ENCODE peak calls at places on chromosomes 11 and 22, in four cellular contexts. Y, P, X and H are unnamed samples.

GRCh38 chr11:1936781-1937615 is 10.1 kb upstream of the MRPL23 start:
- DNase-seq in X (no peak), Y (no peak), P (no peak), H (no peak)

GRCh38 chr11:7575841-7576451 is 62.1 kb downstream of the PPFIBP2 start:
- DNase-seq in P (no peak), Y (no peak), X (no peak), H (no peak)

GRCh38 chr22:36221799-36222751 is 17.3 kb downstream of the APOL2 start:
- DNase-seq in X (peak), Y (peak), P (no peak), H (no peak)

GRCh38 chr22:47836957-47837356 is 1074.5 kb downstream of the TBC1D22A start:
- DNase-seq in Y (no peak), X (no peak), P (no peak), H (peak)

GRCh38 chr11:108975641-108976071 is 310.8 kb downstream of the DDX10 start:
- DNase-seq in X (no peak), Y (no peak), P (no peak), H (no peak)

GRCh38 chr11:10943968-10944367 is 86.1 kb upstream of the ZBED5 start:
- DNase-seq in Y (no peak), P (no peak), X (no peak), H (no peak)

GRCh38 chr11:85316967-85317366 is 310.2 kb downstream of the DLG2 start:
- DNase-seq in Y (no peak), X (no peak), P (no peak), H (no peak)

GRCh38 chr11:64759722-64760719 is at the start of gene PYGM:
- DNase-seq in Y (peak), X (peak), P (no peak), H (no peak)

GRCh38 chr22:40594924-40595323 is 41.6 kb downstream of the MRTFA start:
- DNase-seq in P (no peak), Y (no peak), X (no peak), H (no peak)

GRCh38 chr11:125514336-125515101 is 18.5 kb upstream of the FEZ1 start:
- DNase-seq in X (no peak), P (no peak), Y (no peak), H (no peak)

GRCh38 chr11:17395978-17396377 is 7.5 kb upstream of the KCNJ11 start:
- DNase-seq in Y (no peak), X (no peak), P (no peak), H (no peak)

GRCh38 chr22:48192071-48192470 is 1429.6 kb downstream of the TBC1D22A start:
- DNase-seq in P (no peak), X (no peak), Y (no peak), H (no peak)

GRCh38 chr11:122981388-122982264 is at the start of gene BSX:
- DNase-seq in P (no peak), Y (peak), X (peak), H (peak)

GRCh38 chr11:73787643-73788537 is at the start of gene MRPL48:
- DNase-seq in X (peak), P (peak), Y (peak), H (peak)
- TF ChIP-seq POLR2A in X (peak), P (no peak), Y (peak), H (peak)

DNA sequence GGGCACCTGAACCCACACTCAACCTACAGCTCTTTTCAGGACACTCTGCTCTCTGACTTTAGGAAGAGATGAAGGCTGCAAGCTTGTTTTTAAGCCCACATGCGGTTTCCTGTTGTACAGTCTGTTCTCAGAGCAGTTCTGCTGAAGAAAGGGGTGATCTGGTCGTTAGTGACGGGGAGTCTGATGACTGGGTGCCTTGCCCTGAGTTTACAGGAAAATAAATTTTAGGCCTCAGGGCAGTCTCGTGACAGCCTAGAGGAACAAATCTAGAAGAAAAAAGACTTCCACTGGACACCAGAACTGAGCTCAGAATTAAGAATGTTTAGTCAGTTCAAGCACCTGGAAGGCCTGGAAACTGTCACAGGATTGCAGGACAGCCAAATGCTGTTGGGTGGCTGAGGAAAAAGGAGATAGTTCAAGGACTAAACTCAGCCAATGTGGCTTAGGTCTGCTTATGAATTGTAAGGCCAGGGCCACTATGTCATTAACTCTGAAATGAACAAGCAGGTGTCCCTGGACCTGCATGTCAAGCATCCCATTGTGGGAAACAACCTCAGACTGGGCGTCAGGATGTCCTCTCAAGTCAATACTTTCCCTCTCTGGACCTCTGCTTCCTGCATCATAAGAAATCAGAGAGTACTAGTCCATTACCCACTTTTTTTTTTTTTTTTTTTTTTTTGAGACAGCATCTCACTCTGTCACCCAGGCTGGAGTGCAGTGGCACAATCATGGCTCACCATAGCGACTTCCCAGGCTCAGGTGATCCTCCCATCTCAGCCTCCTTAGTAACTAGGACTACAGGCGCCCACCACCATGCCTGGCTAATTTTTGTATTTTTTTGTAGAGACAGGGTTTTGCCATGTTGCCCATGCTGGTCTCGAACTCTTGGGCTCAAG is 5.7 kb downstream of the PIK3IP1 start:
- DNase-seq in P (no peak), X (no peak), Y (no peak), H (no peak)
- TF ChIP-seq POLR2A in P (no peak), X (no peak), Y (no peak), H (no peak)

DNA sequence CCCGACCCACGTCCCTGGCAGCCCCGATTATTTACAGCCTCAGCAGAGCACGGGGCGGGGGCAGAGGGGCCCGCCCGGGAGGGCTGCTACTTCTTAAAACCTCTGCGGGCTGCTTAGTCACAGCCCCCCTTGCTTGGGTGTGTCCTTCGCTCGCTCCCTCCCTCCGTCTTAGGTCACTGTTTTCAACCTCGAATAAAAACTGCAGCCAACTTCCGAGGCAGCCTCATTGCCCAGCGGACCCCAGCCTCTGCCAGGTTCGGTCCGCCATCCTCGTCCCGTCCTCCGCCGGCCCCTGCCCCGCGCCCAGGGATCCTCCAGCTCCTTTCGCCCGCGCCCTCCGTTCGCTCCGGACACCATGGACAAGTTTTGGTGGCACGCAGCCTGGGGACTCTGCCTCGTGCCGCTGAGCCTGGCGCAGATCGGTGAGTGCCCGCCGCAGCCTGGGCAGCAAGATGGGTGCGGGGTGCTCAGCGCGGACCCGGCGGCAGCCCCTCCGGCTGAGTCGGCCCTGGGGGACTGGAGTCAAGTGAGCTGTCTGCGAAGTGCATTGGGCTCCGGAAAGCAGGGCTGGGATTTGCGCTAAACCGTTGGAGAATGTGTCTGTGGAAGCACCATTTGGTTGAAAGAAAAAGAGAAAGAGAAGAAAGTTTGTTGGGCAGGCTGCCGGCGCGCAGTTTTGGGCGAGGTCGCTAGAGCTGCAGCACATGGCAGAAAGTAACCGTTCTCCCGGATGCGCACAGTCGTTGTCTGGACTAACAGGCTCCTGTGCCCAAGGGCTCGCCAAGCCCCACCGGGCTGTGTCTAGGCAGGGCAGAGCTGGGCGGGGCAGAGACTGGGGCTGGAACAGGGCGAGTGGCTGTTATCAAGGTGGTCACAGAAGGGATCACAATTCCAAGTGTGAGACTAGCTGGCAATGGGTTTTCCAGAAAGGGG is at the start of gene CD44:
- DNase-seq in P (peak), Y (peak), X (peak), H (peak)
- TF ChIP-seq POLR2A in P (peak), Y (no peak), X (peak), H (peak)

DNA sequence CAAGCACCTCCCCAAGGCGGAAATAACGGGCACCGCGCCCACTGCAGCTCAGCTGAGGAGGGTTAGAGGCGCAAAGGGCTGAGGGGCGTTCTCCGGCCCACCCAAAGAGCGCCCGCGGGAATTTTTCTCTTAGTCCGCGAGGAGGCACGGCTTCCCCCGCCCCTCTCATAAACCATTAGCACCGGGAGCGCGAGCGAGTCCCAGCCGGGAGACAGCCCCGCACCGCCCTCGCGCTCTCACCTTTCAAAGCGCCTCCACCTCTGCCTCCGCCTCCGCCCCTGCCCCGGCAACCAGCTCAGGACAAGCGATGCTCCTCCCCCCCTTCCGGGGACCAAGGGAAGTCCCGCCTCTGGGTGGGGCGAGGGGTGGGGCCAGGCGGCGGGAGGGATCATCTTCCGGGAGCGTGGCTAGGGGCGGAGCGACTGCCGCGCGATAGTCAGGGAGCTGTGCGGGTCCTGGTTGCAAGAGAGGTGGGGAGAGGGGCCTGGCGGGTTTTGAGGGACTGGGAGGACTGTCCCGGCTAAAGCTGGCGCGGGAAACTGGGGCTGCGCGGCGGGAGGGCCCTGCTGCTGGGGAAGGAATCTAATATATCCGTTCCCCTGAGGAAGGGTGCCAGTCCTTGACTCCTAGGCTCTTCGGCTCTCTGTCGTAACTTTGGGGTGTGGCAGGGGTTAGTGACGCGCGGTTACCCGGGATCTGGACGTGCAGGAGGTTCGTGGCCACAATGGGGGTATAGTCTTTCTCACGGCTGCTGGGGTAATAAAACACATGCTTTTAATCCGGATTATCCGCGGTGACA is at the start of the genes CCDC82 and JRKL:
- DNase-seq in Y (peak), X (peak), P (peak), H (peak)
- TF ChIP-seq POLR2A in Y (peak), X (peak), P (peak), H (peak)

GRCh38 chr11:75103380-75104026 is 6.8 kb upstream of the OR2AT4 start:
- DNase-seq in X (no peak), P (no peak), Y (peak), H (no peak)
- TF ChIP-seq POLR2A in X (no peak), P (no peak), Y (peak), H (no peak)

GRCh38 chr11:119729581-119730346 is 764 bp upstream of the NECTIN1 start:
- DNase-seq in X (peak), P (no peak), Y (no peak), H (no peak)

GRCh38 chr11:119730347-119730613 is 1.3 kb upstream of the NECTIN1 start:
- DNase-seq in P (no peak), X (no peak), Y (no peak), H (no peak)

GRCh38 chr11:119728226-119728626 is 774 bp downstream of the NECTIN1 start:
- DNase-seq in X (peak), P (no peak), Y (no peak), H (peak)

GRCh38 chr11:119727523-119728081 is 1.4 kb downstream of the NECTIN1 start:
- DNase-seq in Y (peak), P (no peak), X (peak), H (peak)

DNA sequence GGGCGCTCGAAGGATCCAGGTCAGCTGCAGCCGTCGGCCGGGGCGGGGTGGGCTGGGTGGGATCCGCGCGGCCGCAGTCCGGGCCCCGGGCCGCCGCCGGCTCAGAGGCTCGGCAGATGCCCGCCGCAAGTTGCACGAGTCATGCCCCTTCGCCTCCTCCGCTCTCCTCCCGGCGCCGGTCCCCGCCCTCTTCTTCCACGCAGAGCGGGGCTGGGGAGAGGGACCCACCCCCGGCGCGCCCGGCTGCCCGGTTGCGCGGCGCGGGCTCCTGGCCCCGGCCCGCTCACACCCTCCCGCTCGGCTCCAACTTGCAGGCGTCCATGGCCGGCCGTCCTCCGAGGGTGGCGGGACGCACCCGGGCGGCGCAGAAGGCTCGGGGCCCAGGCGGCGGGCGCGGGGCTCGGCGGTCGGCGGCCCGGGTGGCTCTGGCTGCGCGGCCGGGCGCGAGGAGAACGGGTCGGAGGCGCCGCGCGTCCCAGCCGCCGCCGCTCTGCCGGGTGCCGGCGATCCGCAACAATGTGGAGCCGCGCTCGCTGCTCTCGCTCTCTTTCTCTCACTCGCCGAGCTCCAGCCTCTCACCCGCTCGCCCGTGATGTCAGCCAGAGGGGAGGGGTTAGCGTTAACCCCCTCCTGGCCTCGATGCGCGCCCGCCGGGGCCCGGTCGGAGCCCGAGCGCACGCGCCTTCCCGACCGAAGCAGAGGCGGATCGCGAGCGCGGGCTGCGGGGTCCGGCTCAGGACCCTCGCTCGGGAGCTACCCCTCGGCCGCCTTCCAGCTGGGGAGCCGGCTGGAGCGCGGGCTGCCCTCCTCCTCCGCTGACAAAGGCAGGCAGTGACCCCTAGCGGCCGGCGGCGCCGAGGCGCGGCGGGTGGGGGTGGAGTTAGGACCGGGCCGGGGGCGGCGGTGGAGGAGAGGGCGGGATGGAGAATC is at the start of gene NECTIN1:
- DNase-seq in P (peak), X (peak), Y (peak), H (peak)
- TF ChIP-seq POLR2A in P (peak), X (peak), Y (no peak), H (peak)